ENCODE peak calls at places on chromosome 1, in six cellular contexts. A, G, H, T, O and R are unnamed samples.

GRCh38 chr1:15609631-15610030 is 7.6 kb upstream of the DDI2 start:
- DNase-seq in O (no peak), A (no peak), G (no peak), T (no peak), H (no peak), R (no peak)

GRCh38 chr1:196148367-196148970 is 459.8 kb downstream of the KCNT2 start:
- DNase-seq in A (no peak), G (no peak), O (no peak), T (peak), H (no peak), R (no peak)

GRCh38 chr1:85326381-85326780 is 49.9 kb upstream of the BCL10 start:
- DNase-seq in O (no peak), G (no peak), T (no peak), A (no peak), H (no peak), R (no peak)

GRCh38 chr1:29713857-29714256 is 477.5 kb downstream of the PTPRU start:
- DNase-seq in A (no peak), H (no peak), T (no peak), O (no peak), G (no peak), R (no peak)

GRCh38 chr1:111864862-111865261 is 109.2 kb downstream of the DDX20 start:
- DNase-seq in H (no peak), T (no peak), O (no peak), G (no peak), A (no peak), R (no peak)

GRCh38 chr1:115428262-115428661 is 90.2 kb upstream of the NGF start:
- DNase-seq in O (no peak), H (no peak), G (no peak), T (no peak), A (no peak), R (no peak)

GRCh38 chr1:171653796-171654704 is 1.6 kb upstream of the MYOC start:
- DNase-seq in G (no peak), T (no peak), A (no peak), H (peak), O (no peak), R (no peak)

GRCh38 chr1:8394456-8395321 is 76.8 kb downstream of the SLC45A1 start:
- DNase-seq in T (no peak), G (no peak), A (no peak), H (no peak), O (no peak), R (no peak)

GRCh38 chr1:2408859-2409276 is 3.5 kb downstream of the PEX10 start:
- DNase-seq in T (no peak), G (no peak), A (no peak), H (no peak), O (no peak), R (no peak)

GRCh38 chr1:41486053-41486891 is 1.8 kb upstream of the EDN2 start:
- DNase-seq in H (no peak), T (no peak), O (no peak), G (no peak), A (peak), R (no peak)

GRCh38 chr1:19220080-19220846 is 10.2 kb upstream of the UBR4 start:
- DNase-seq in T (no peak), G (no peak), H (no peak), A (no peak), O (no peak), R (no peak)

GRCh38 chr1:108717774-108718316 is 5.1 kb downstream of the FNDC7 start:
- DNase-seq in H (no peak), O (no peak), T (no peak), A (no peak), G (no peak), R (no peak)

GRCh38 chr1:43445618-43446387 is 7.9 kb downstream of the HYI start:
- DNase-seq in H (no peak), T (no peak), G (no peak), A (no peak), O (no peak), R (no peak)

GRCh38 chr1:14567056-14567455 is 31.4 kb upstream of the KAZN start:
- DNase-seq in G (no peak), O (no peak), T (peak), H (no peak), A (no peak), R (no peak)